ENCODE peak calls at places on chromosomes 16 and 17, in seven cellular contexts. W is lower lobe of right lung, Y is GM23248, H is MM.1S, Q is esophagus squamous epithelium, D is ovary, B is cardiac muscle cell. S is an unnamed sample. For H3K9me3, the result is how much of the 10 kb centered on the place peaks cover.

GRCh38 chr16:66357523-66357928 is 9.0 kb upstream of the CDH5 start:
- DNase-seq in W (no peak), Q (no peak), H (peak), B (peak), Y (peak), D (no peak), S (no peak)

GRCh38 chr16:26765087-26765486 is 301.6 kb upstream of the C16orf82 start:
- DNase-seq in Y (peak), D (no peak), B (no peak), H (no peak), W (no peak), Q (no peak), S (no peak)

GRCh38 chr16:13973321-13974023 is 53.5 kb downstream of the ERCC4 start:
- DNase-seq in Q (no peak), H (no peak), Y (no peak), W (no peak), B (no peak), D (no peak), S (no peak)

GRCh38 chr16:80202831-80203230 is 338.0 kb upstream of the DYNLRB2 start:
- DNase-seq in Q (no peak), B (no peak), H (no peak), Y (no peak), D (no peak), W (no peak), S (no peak)

GRCh38 chr17:28582513-28582912 is 5.8 kb upstream of the ALDOC start:
- DNase-seq in D (no peak), H (no peak), Y (no peak), W (no peak), Q (no peak), B (no peak), S (no peak)

GRCh38 chr16:53549970-53550406 is 47.0 kb upstream of the AKTIP start:
- DNase-seq in B (peak), D (peak), W (no peak), H (peak), Y (peak), Q (no peak), S (peak)

GRCh38 chr16:57818377-57819055 is 16.2 kb upstream of the KIFC3 start:
- DNase-seq in D (no peak), W (no peak), Y (no peak), B (no peak), H (no peak), Q (no peak), S (no peak)

GRCh38 chr17:41739661-41740352 is 5.4 kb upstream of the HAP1 start:
- DNase-seq in Q (no peak), B (no peak), Y (peak), W (no peak), D (no peak), H (no peak), S (no peak)

GRCh38 chr16:705748-706188 is at the start of gene FBXL16:
- DNase-seq in H (no peak), W (no peak), Y (no peak), B (no peak), Q (no peak), D (no peak), S (no peak)

GRCh38 chr17:61551255-61551742 is 39.7 kb downstream of the NACA2 start:
- DNase-seq in D (no peak), Q (no peak), W (no peak), Y (peak), B (peak), H (peak), S (no peak)

GRCh38 chr16:85309656-85310587 is 197.7 kb upstream of the CIBAR2 start:
- DNase-seq in W (peak), D (no peak), H (no peak), Q (no peak), B (no peak), Y (no peak), S (no peak)

GRCh38 chr17:40319651-40320550 is 10.9 kb downstream of the RARA start:
- DNase-seq in H (peak), B (no peak), Q (no peak), Y (peak), W (peak), D (peak), S (peak)

GRCh38 chr17:66255112-66255511 is 25.9 kb upstream of the APOH start:
- DNase-seq in D (no peak), W (no peak), Q (no peak), Y (peak), H (peak), B (peak), S (no peak)

GRCh38 chr16:68385371-68385770 is 62.9 kb downstream of the SMPD3 start:
- DNase-seq in Q (no peak), Y (no peak), B (no peak), D (no peak), H (no peak), W (no peak), S (no peak)

GRCh38 chr16:35208001-35208935 is 1748.9 kb downstream of the TP53TG3F start:
- DNase-seq in D (no peak), H (no peak), W (no peak), B (no peak), Q (no peak), Y (no peak), S (no peak)

GRCh38 chr16:35210681-35211433 is 1751.4 kb downstream of the TP53TG3F start:
- DNase-seq in Y (no peak), H (no peak), Q (no peak), D (no peak), W (no peak), B (no peak), S (no peak)

GRCh38 chr16:35203636-35204035 is 1744.2 kb downstream of the TP53TG3F start:
- DNase-seq in Q (no peak), H (no peak), Y (no peak), W (no peak), B (no peak), D (no peak), S (no peak)

GRCh38 chr16:35207059-35207999 is 1747.9 kb downstream of the TP53TG3F start:
- DNase-seq in D (no peak), Q (no peak), Y (no peak), W (no peak), H (peak), B (no peak), S (no peak)
- H3K9me3 ChIP-seq in D (under half), Q (under half), Y (under half), W (under half), H (under half), B (under half), S (under half)

DNA sequence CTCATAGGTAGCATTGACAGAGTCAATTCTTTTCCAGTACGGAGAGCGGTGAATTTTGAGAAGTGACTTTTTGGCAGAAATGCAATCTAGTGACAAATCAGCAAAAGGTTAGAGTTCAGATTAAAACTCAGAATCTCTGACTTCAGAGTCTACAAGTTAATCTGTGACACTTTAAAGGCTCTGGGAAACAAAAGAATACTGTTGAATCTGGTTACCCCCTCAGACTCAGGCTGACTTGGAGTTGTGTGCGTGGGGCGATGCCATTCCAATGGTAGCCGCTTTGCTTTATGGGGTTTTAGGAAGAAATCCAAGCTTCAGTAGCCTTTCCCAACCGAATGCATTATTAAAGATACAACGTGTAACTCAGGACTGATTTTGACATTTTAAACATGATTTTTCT is 118.2 kb downstream of the CDH13 start:
- DNase-seq in D (no peak), Q (no peak), H (no peak), Y (no peak), W (no peak), B (no peak), S (no peak)
- H3K27ac ChIP-seq in D (no peak), Q (no peak), H (no peak), Y (no peak), W (no peak), B (no peak), S (no peak)

GRCh38 chr16:35184356-35184870 is 1725.0 kb downstream of the TP53TG3F start:
- DNase-seq in H (no peak), Y (no peak), W (no peak), Q (no peak), B (no peak), D (no peak), S (no peak)
- H3K9me3 ChIP-seq in H (under half), Y (under half), W (under half), Q (under half), B (under half), D (under half), S (under half)

GRCh38 chr17:7208754-7209460 is 10.7 kb downstream of the DLG4 start:
- DNase-seq in D (peak), Y (no peak), H (no peak), W (no peak), B (no peak), Q (no peak), S (no peak)
- H3K27ac ChIP-seq in D (no peak), Y (no peak), H (no peak), W (no peak), B (peak), Q (no peak), S (no peak)

GRCh38 chr16:75179208-75179607 is 27.8 kb downstream of the CTRB2 start:
- DNase-seq in H (no peak), Q (no peak), B (no peak), Y (no peak), W (no peak), D (no peak), S (no peak)

GRCh38 chr16:75176926-75177325 is 28.6 kb downstream of the ZFP1 start:
- DNase-seq in W (no peak), Y (no peak), H (no peak), D (no peak), Q (no peak), B (no peak), S (no peak)

GRCh38 chr16:75181630-75182029 is 25.3 kb downstream of the CTRB2 start:
- DNase-seq in B (no peak), W (no peak), H (no peak), Q (no peak), D (no peak), Y (no peak), S (no peak)
- H3K9me3 ChIP-seq in B (under half), W (under half), H (under half), Q (under half), D (under half), Y (under half), S (under half)

DNA sequence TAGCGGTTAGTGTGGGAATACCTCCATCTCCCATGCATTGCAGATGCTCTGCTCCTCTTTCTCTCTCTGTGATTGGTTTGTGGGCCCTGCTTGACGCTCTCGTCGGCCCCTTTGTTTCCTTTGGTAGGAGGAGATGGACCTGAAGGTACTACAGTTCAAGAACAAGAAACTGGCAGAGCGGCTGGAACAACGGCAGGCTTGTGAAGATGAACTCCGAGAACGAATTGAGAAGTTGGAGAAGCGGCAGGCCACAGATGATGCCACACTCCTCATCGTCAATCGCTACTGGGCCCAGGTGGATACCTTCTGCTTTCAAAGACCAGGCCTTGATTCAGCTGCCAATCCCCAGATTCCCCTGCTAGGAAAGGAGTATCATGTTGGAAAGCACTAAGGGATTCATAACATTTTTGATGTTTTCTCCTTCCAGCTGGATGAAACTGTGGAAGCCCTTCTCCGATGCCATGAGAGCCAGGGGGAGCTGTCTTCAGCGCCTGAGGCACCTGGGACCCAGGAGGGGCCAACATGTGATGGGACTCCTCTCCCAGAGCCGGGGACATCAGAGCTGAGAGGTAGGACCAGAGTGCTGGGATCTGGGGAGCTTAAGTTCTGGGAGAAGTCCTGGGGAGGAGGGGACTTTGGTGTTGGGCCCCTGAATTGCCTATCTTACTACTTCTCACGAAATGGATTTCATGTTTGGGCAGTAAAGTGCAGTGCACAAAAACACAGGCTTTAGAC is 1.0 kb downstream of the RNF40 start:
- DNase-seq in Y (no peak), B (no peak), D (peak), Q (no peak), W (no peak), H (no peak), S (no peak)
- H3K27ac ChIP-seq in Y (peak), B (peak), D (no peak), Q (peak), W (peak), H (no peak), S (peak)

GRCh38 chr16:63883091-63883490 is 1238.8 kb downstream of the CDH11 start:
- DNase-seq in W (no peak), Y (no peak), Q (no peak), B (no peak), D (no peak), H (no peak), S (no peak)

GRCh38 chr16:63876096-63876495 is 1245.8 kb downstream of the CDH11 start:
- DNase-seq in B (no peak), W (no peak), Y (peak), Q (no peak), D (no peak), H (no peak), S (no peak)

GRCh38 chr16:63880948-63881347 is 1240.9 kb downstream of the CDH11 start:
- DNase-seq in D (no peak), H (no peak), W (no peak), Q (no peak), B (no peak), Y (no peak), S (no peak)

GRCh38 chr16:63877401-63877800 is 1244.5 kb downstream of the CDH11 start:
- DNase-seq in Y (no peak), H (no peak), B (no peak), W (no peak), D (no peak), Q (no peak), S (no peak)
- H3K9me3 ChIP-seq in Y (under half), H (under half), B (under half), W (under half), D (under half), Q (under half), S (under half)